ENCODE peak calls at places on chromosomes 6 and 20, in seven cellular contexts. J, P, Y, M, C, D and S are unnamed samples.

GRCh38 chr20:51703446-51704287 is 64.5 kb downstream of the ATP9A start:
- DNase-seq in Y (no peak), D (no peak), C (no peak), P (no peak), M (no peak), J (peak), S (no peak)

GRCh38 chr20:46816097-46816496 is 78.5 kb upstream of the EYA2 start:
- DNase-seq in D (no peak), Y (no peak), J (no peak), C (no peak), M (no peak), P (no peak), S (no peak)

GRCh38 chr20:45218133-45218532 is 3.0 kb upstream of the SEMG2 start:
- DNase-seq in P (no peak), D (no peak), C (no peak), J (no peak), M (no peak), Y (no peak), S (no peak)

GRCh38 chr20:1033751-1034419 is 31.8 kb upstream of the RSPO4 start:
- DNase-seq in J (no peak), D (no peak), M (no peak), C (no peak), Y (no peak), P (no peak), S (no peak)

GRCh38 chr6:6556738-6557503 is 31.6 kb upstream of the LY86 start:
- DNase-seq in D (no peak), J (peak), M (peak), P (peak), Y (peak), C (peak), S (no peak)

GRCh38 chr6:26305097-26305841 is 59.7 kb upstream of the BTN3A2 start:
- DNase-seq in C (peak), P (no peak), Y (peak), D (peak), M (peak), J (no peak), S (peak)

GRCh38 chr6:163886394-163886793 is 471.9 kb downstream of the QKI start:
- DNase-seq in M (no peak), J (no peak), P (no peak), D (no peak), C (no peak), Y (no peak), S (no peak)

GRCh38 chr6:35640017-35640664 is 48.6 kb downstream of the FKBP5 start:
- DNase-seq in C (peak), D (no peak), M (no peak), J (no peak), P (no peak), Y (no peak), S (no peak)

GRCh38 chr6:134882426-134883038 is 67.4 kb downstream of the ALDH8A1 start:
- DNase-seq in D (peak), C (peak), Y (peak), J (peak), P (no peak), M (peak), S (peak)

GRCh38 chr6:112279044-112279916 is 24.9 kb upstream of the LAMA4 start:
- DNase-seq in C (no peak), D (no peak), Y (no peak), P (no peak), M (no peak), J (no peak), S (no peak)

GRCh38 chr20:3454821-3455220 is 16.0 kb upstream of the ATRN start:
- DNase-seq in C (no peak), D (no peak), M (no peak), Y (no peak), P (no peak), J (no peak), S (no peak)

GRCh38 chr20:49270177-49270576 is 7.7 kb downstream of the ZNFX1 start:
- DNase-seq in D (no peak), M (no peak), P (no peak), C (peak), J (no peak), Y (no peak), S (no peak)

GRCh38 chr20:49758781-49759180 is 45.1 kb upstream of the B4GALT5 start:
- DNase-seq in Y (peak), C (no peak), D (no peak), M (no peak), J (no peak), P (no peak), S (no peak)

GRCh38 chr6:70394518-70395300 is 18.6 kb upstream of the FAM135A start:
- DNase-seq in C (no peak), D (no peak), M (no peak), Y (peak), J (no peak), P (no peak), S (no peak)

GRCh38 chr6:108417027-108417426 is 122.2 kb downstream of the AFG1L start:
- DNase-seq in C (peak), M (no peak), P (no peak), J (no peak), Y (no peak), D (no peak), S (no peak)

DNA sequence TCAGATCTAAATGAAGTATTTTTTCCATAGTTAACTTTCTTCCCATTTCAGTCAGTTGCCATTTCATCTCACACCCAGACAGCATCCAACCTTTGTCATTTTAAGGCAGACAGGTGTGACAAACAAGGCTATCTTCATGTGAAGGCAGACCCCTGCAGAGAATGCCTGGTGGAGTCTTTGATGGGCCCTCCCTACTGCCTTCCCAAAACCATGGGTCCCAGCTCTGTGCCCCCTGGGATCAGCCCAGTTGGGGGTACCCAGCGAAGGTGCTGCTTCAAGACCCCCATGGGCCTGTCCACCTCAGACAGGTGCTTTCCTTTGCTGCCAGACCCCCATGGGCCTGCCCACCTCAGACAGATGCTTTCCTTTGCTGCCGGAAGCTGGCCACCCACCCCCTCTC is 28.3 kb upstream of the ID1 start:
- DNase-seq in Y (no peak), P (no peak), M (no peak), D (no peak), J (no peak), C (no peak), S (no peak)
- TF ChIP-seq CTCF in Y (no peak), P (no peak), M (no peak), D (no peak), J (no peak), C (no peak), S (no peak)

DNA sequence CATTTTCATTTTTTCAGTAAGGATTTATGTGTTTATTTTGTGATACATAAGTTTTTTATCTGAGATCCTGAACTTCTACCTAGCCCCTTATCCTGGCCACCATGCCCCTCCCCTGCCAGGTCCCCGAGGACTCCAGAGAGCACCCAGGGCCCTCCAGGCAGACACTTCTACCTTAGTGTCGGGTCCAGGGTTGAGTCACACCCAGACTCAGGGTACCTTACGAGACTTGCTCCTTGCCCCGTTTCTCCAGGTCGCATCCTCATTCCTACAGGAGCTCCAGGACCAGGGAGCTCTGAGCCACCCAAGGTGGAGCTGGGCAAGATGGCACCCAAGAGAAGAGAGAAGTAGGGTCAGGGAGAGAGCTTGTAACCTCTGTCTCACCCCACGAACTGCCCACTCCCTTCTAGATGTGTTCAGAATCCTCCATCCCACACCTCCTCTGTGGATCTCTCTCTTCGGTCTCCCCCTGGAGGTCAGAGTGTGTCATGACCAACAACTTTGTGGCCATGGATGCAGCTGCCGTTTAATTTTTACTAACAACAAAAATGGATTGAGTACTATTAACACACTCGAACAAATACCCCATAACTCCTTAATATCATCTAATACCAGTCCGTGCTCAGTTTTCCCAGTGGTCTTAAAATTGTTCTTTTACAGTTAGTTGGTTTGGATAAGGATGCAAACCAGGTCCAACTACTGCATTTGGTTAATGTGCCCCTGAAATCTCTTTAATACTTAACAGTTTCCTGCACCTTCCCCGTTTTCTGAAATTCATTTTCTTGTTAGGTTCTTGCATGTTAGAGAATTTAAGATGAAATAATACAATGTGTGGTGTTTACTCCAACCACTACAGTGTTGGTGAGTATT is 130.6 kb upstream of the INSM1 start:
- DNase-seq in J (peak), M (peak), D (peak), P (peak), Y (peak), C (peak), S (peak)
- TF ChIP-seq CTCF in J (peak), M (peak), D (peak), P (peak), Y (peak), C (peak), S (peak)

DNA sequence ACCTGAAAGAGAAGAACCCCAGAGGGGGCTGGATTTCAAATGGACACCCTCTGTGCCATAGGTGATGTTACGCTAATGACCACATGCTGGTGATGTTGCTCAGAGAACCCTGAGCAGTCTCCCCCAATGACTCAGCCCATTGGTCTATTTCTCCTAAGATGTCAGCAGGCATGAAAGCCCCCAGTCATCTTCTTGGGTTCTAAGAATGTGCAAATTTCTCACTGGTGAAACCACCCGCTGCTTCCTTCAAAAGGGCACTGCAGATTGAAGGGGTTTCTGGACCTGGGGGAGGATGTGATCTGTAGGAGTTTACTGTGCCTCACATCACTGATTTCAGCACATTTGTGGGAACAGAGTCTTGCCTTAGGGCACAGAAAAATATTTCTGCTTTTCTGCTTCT is 298.4 kb upstream of the MOCS1 start:
- DNase-seq in P (no peak), C (no peak), J (no peak), D (no peak), M (no peak), Y (no peak), S (no peak)
- TF ChIP-seq CTCF in P (no peak), C (no peak), J (no peak), D (no peak), M (no peak), Y (no peak), S (no peak)

DNA sequence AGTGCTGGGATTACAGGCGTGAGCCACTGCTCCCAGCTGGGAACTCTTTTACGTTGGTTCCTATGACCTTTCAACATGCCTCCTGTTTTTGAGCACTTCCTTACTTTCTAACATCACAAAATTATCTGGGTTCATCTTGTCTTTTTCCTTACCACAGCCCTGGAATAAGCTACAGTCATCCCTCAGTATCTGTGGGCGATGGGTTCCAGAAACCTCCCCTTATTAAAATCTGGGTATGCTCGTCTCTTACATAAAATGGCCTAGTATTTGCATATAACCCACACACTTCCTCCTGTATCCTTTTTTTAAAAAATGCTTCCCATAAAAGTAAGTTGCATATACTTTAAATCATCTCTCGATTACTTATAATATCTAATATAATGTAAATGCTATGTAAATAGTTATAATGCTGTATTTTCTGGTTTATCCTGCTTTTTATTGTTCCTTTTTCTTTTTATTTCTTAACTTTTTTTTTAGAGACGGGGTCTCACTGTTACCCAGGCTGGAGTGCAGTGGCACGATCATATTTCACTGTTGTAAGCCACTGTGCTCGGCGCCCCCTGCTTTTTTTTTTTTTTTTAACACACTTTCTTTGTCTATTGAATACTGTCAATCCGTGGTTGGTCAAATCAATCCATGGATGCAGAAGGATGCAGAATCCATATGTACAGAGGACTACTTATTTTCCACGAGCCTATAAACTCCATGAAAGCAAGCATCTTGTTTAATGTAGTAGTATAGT is 9.2 kb downstream of the RPF2 start:
- DNase-seq in P (no peak), D (no peak), C (no peak), Y (no peak), M (no peak), J (no peak), S (no peak)
- TF ChIP-seq CTCF in P (no peak), D (peak), C (no peak), Y (no peak), M (no peak), J (peak), S (no peak)

GRCh38 chr6:140101818-140102217 is 727.4 kb upstream of the CITED2 start:
- DNase-seq in C (no peak), Y (no peak), D (no peak), P (no peak), M (no peak), J (no peak), S (no peak)

GRCh38 chr6:140101367-140101766 is 726.9 kb upstream of the CITED2 start:
- DNase-seq in C (peak), J (no peak), P (no peak), D (peak), M (no peak), Y (no peak), S (no peak)

GRCh38 chr6:140107216-140107615 is 732.8 kb upstream of the CITED2 start:
- DNase-seq in C (no peak), Y (no peak), P (no peak), J (no peak), D (peak), M (no peak), S (no peak)

GRCh38 chr6:140105857-140106256 is 731.4 kb upstream of the CITED2 start:
- DNase-seq in P (no peak), J (peak), D (no peak), C (no peak), Y (peak), M (no peak), S (no peak)
- TF ChIP-seq CTCF in P (no peak), J (no peak), D (peak), C (no peak), Y (peak), M (no peak), S (no peak)

GRCh38 chr6:53268858-53269608 is 79.7 kb downstream of the ELOVL5 start:
- DNase-seq in D (no peak), P (no peak), J (no peak), M (no peak), C (no peak), Y (no peak), S (no peak)

GRCh38 chr6:53279301-53279700 is 69.4 kb downstream of the ELOVL5 start:
- DNase-seq in C (no peak), P (no peak), D (no peak), M (no peak), Y (no peak), J (no peak), S (no peak)

GRCh38 chr6:53269827-53270226 is 78.9 kb downstream of the ELOVL5 start:
- DNase-seq in M (no peak), J (no peak), D (no peak), C (no peak), P (no peak), Y (no peak), S (no peak)

GRCh38 chr6:53273356-53273755 is 75.4 kb downstream of the ELOVL5 start:
- DNase-seq in D (no peak), Y (peak), C (no peak), J (no peak), P (no peak), M (no peak), S (no peak)
- TF ChIP-seq CTCF in D (no peak), Y (peak), C (no peak), J (no peak), P (no peak), M (no peak), S (no peak)

DNA sequence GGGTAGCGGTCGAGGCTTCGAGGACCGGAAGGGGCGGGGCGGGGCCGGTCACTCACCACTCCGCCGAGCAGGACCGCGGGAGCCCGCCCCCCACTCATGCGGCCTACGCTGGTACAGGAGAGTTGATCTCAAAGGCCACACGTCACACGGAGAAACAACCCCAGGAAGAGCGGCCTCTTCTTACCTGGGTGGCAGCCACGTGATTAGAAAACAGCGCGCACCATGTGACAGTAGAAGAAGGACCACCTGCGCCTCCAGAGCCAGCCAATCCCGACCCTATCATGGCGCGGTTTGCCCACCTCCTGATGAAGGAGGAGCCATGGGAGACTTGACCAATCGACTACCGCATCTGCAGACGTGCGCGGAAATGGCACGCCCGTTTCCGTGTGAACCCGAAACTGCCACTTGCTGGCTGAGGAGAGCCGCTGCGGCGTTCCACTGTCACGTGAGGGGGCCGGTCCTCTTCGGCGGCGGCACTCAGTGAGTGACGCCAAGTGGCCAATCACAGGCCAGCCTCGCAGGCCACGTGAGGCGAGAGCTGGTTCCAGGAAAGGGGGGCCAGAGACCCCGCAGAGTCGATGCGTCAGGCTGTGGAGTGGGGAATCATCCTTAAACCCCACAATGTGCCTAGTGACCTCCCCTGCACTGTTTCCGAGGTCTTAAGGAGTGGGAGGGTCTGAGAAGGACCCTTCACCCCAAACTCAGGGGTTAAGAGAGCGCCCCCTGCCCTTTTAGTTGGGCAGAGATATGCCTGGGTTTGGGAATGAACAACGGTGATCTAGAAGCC is at the start of gene CUTA:
- DNase-seq in Y (peak), D (peak), P (peak), C (peak), M (peak), J (peak), S (peak)
- TF ChIP-seq CTCF in Y (peak), D (peak), P (peak), C (peak), M (peak), J (peak), S (no peak)